ENCODE peak calls at places on chromosomes 2 and 18, in ten cellular contexts. One of them, this sample, is unnamed.

GRCh38 chr18:22681912-22682311 is 251.2 kb upstream of the RBBP8 start:
- DNase-seq in activated CD8-positive, alpha-beta memory T cell treated with anti-CD3 and anti-CD28 coated beads for 1 hour: no peak
- DNase-seq in Caki2: no peak
- DNase-seq in hippocampal formation: no peak
- DNase-seq in neuronal stem cell: no peak
- DNase-seq in MM.1S: no peak
- DNase-seq in T follicular helper cell: no peak
- DNase-seq in NAMALWA: no peak
- DNase-seq in dermis blood vessel endothelial cell: no peak
- DNase-seq in aorta: no peak
- DNase-seq in this sample: no peak

GRCh38 chr2:174072857-174073256 is 107.7 kb upstream of the SP3 start:
- DNase-seq in activated CD8-positive, alpha-beta memory T cell treated with anti-CD3 and anti-CD28 coated beads for 1 hour: no peak
- DNase-seq in Caki2: no peak
- DNase-seq in hippocampal formation: no peak
- DNase-seq in neuronal stem cell: no peak
- DNase-seq in MM.1S: no peak
- DNase-seq in T follicular helper cell: no peak
- DNase-seq in NAMALWA: no peak
- DNase-seq in dermis blood vessel endothelial cell: no peak
- DNase-seq in aorta: no peak
- DNase-seq in this sample: no peak

GRCh38 chr2:195488567-195488966 is 168.5 kb upstream of the SLC39A10 start:
- DNase-seq in activated CD8-positive, alpha-beta memory T cell treated with anti-CD3 and anti-CD28 coated beads for 1 hour: no peak
- DNase-seq in Caki2: no peak
- DNase-seq in hippocampal formation: no peak
- DNase-seq in neuronal stem cell: no peak
- DNase-seq in MM.1S: no peak
- DNase-seq in T follicular helper cell: no peak
- DNase-seq in NAMALWA: no peak
- DNase-seq in dermis blood vessel endothelial cell: no peak
- DNase-seq in aorta: no peak
- DNase-seq in this sample: no peak

GRCh38 chr18:51453594-51453993 is 256.1 kb upstream of the MEX3C start:
- DNase-seq in activated CD8-positive, alpha-beta memory T cell treated with anti-CD3 and anti-CD28 coated beads for 1 hour: no peak
- DNase-seq in Caki2: no peak
- DNase-seq in hippocampal formation: no peak
- DNase-seq in neuronal stem cell: no peak
- DNase-seq in MM.1S: no peak
- DNase-seq in T follicular helper cell: no peak
- DNase-seq in NAMALWA: no peak
- DNase-seq in dermis blood vessel endothelial cell: no peak
- DNase-seq in aorta: no peak
- DNase-seq in this sample: no peak

GRCh38 chr18:23943104-23943503 is 71.5 kb upstream of the TTC39C start:
- DNase-seq in activated CD8-positive, alpha-beta memory T cell treated with anti-CD3 and anti-CD28 coated beads for 1 hour: no peak
- DNase-seq in Caki2: no peak
- DNase-seq in hippocampal formation: no peak
- DNase-seq in neuronal stem cell: no peak
- DNase-seq in MM.1S: peak; percentile 83
- DNase-seq in T follicular helper cell: no peak
- DNase-seq in NAMALWA: no peak
- DNase-seq in dermis blood vessel endothelial cell: no peak
- DNase-seq in aorta: no peak
- DNase-seq in this sample: no peak

GRCh38 chr2:46074501-46074900 is 222.7 kb upstream of the EPAS1 start:
- DNase-seq in activated CD8-positive, alpha-beta memory T cell treated with anti-CD3 and anti-CD28 coated beads for 1 hour: no peak
- DNase-seq in Caki2: no peak
- DNase-seq in hippocampal formation: no peak
- DNase-seq in neuronal stem cell: no peak
- DNase-seq in MM.1S: no peak
- DNase-seq in T follicular helper cell: no peak
- DNase-seq in NAMALWA: no peak
- DNase-seq in dermis blood vessel endothelial cell: peak; percentile 40
- DNase-seq in aorta: no peak
- DNase-seq in this sample: no peak

GRCh38 chr2:191910518-191910917 is 63.6 kb upstream of the CAVIN2 start:
- DNase-seq in activated CD8-positive, alpha-beta memory T cell treated with anti-CD3 and anti-CD28 coated beads for 1 hour: no peak
- DNase-seq in Caki2: peak; percentile 64
- DNase-seq in hippocampal formation: no peak
- DNase-seq in neuronal stem cell: no peak
- DNase-seq in MM.1S: no peak
- DNase-seq in T follicular helper cell: no peak
- DNase-seq in NAMALWA: no peak
- DNase-seq in dermis blood vessel endothelial cell: peak; percentile 63
- DNase-seq in aorta: no peak
- DNase-seq in this sample: no peak

GRCh38 chr2:163681765-163682164 is 54.0 kb downstream of the FIGN start:
- DNase-seq in activated CD8-positive, alpha-beta memory T cell treated with anti-CD3 and anti-CD28 coated beads for 1 hour: no peak
- DNase-seq in Caki2: no peak
- DNase-seq in hippocampal formation: peak; percentile 43
- DNase-seq in neuronal stem cell: no peak
- DNase-seq in MM.1S: no peak
- DNase-seq in T follicular helper cell: no peak
- DNase-seq in NAMALWA: no peak
- DNase-seq in dermis blood vessel endothelial cell: peak; percentile 55
- DNase-seq in aorta: no peak
- DNase-seq in this sample: no peak

GRCh38 chr2:45964226-45964841 is 312.9 kb downstream of the PRKCE start:
- DNase-seq in activated CD8-positive, alpha-beta memory T cell treated with anti-CD3 and anti-CD28 coated beads for 1 hour: no peak
- DNase-seq in Caki2: peak; percentile 85
- DNase-seq in hippocampal formation: no peak
- DNase-seq in neuronal stem cell: no peak
- DNase-seq in MM.1S: no peak
- DNase-seq in T follicular helper cell: no peak
- DNase-seq in NAMALWA: no peak
- DNase-seq in dermis blood vessel endothelial cell: peak; percentile 97
- DNase-seq in aorta: peak; percentile 93
- DNase-seq in this sample: peak; percentile 4

GRCh38 chr2:240989451-240990265 is 8.8 kb upstream of the SNED1 start:
- DNase-seq in activated CD8-positive, alpha-beta memory T cell treated with anti-CD3 and anti-CD28 coated beads for 1 hour: no peak
- DNase-seq in Caki2: no peak
- DNase-seq in hippocampal formation: no peak
- DNase-seq in neuronal stem cell: no peak
- DNase-seq in MM.1S: peak; percentile 19
- DNase-seq in T follicular helper cell: no peak
- DNase-seq in NAMALWA: peak; percentile 38
- DNase-seq in dermis blood vessel endothelial cell: peak; percentile 74
- DNase-seq in aorta: peak; percentile 82
- DNase-seq in this sample: no peak

GRCh38 chr2:154912215-154912614 is 213.7 kb downstream of the KCNJ3 start:
- DNase-seq in activated CD8-positive, alpha-beta memory T cell treated with anti-CD3 and anti-CD28 coated beads for 1 hour: no peak
- DNase-seq in Caki2: no peak
- DNase-seq in hippocampal formation: no peak
- DNase-seq in neuronal stem cell: no peak
- DNase-seq in MM.1S: no peak
- DNase-seq in T follicular helper cell: no peak
- DNase-seq in NAMALWA: no peak
- DNase-seq in dermis blood vessel endothelial cell: no peak
- DNase-seq in aorta: no peak
- DNase-seq in this sample: no peak

GRCh38 chr2:113283704-113284284 is 5.1 kb upstream of the PAX8 start:
- DNase-seq in activated CD8-positive, alpha-beta memory T cell treated with anti-CD3 and anti-CD28 coated beads for 1 hour: no peak
- DNase-seq in Caki2: peak; percentile 99
- DNase-seq in hippocampal formation: no peak
- DNase-seq in neuronal stem cell: no peak
- DNase-seq in MM.1S: no peak
- DNase-seq in T follicular helper cell: no peak
- DNase-seq in NAMALWA: no peak
- DNase-seq in dermis blood vessel endothelial cell: peak; percentile 60
- DNase-seq in aorta: peak; percentile 91
- DNase-seq in this sample: no peak

GRCh38 chr18:36786686-36787085 is 42.1 kb downstream of the TPGS2 start:
- DNase-seq in activated CD8-positive, alpha-beta memory T cell treated with anti-CD3 and anti-CD28 coated beads for 1 hour: no peak
- DNase-seq in Caki2: no peak
- DNase-seq in hippocampal formation: no peak
- DNase-seq in neuronal stem cell: no peak
- DNase-seq in MM.1S: no peak
- DNase-seq in T follicular helper cell: no peak
- DNase-seq in NAMALWA: no peak
- DNase-seq in dermis blood vessel endothelial cell: no peak
- DNase-seq in aorta: peak; percentile 89
- DNase-seq in this sample: no peak

GRCh38 chr2:5544205-5544786 is 147.9 kb upstream of the SOX11 start:
- DNase-seq in activated CD8-positive, alpha-beta memory T cell treated with anti-CD3 and anti-CD28 coated beads for 1 hour: no peak
- DNase-seq in Caki2: no peak
- DNase-seq in hippocampal formation: no peak
- DNase-seq in neuronal stem cell: no peak
- DNase-seq in MM.1S: no peak
- DNase-seq in T follicular helper cell: no peak
- DNase-seq in NAMALWA: no peak
- DNase-seq in dermis blood vessel endothelial cell: no peak
- DNase-seq in aorta: no peak
- DNase-seq in this sample: no peak

GRCh38 chr2:157304811-157305712 is 20.6 kb downstream of the ERMN start:
- DNase-seq in activated CD8-positive, alpha-beta memory T cell treated with anti-CD3 and anti-CD28 coated beads for 1 hour: no peak
- DNase-seq in Caki2: no peak
- DNase-seq in hippocampal formation: no peak
- DNase-seq in neuronal stem cell: no peak
- DNase-seq in MM.1S: no peak
- DNase-seq in T follicular helper cell: no peak
- DNase-seq in NAMALWA: no peak
- DNase-seq in dermis blood vessel endothelial cell: no peak
- DNase-seq in aorta: no peak
- DNase-seq in this sample: no peak

GRCh38 chr18:22005191-22005824 is 164.1 kb upstream of the GATA6 start:
- DNase-seq in activated CD8-positive, alpha-beta memory T cell treated with anti-CD3 and anti-CD28 coated beads for 1 hour: no peak
- DNase-seq in Caki2: no peak
- DNase-seq in hippocampal formation: peak; percentile 3
- DNase-seq in neuronal stem cell: no peak
- DNase-seq in MM.1S: no peak
- DNase-seq in T follicular helper cell: no peak
- DNase-seq in NAMALWA: no peak
- DNase-seq in dermis blood vessel endothelial cell: no peak
- DNase-seq in aorta: no peak
- DNase-seq in this sample: no peak

GRCh38 chr18:32735781-32736180 is 37.0 kb downstream of the KLHL14 start:
- DNase-seq in activated CD8-positive, alpha-beta memory T cell treated with anti-CD3 and anti-CD28 coated beads for 1 hour: no peak
- DNase-seq in Caki2: peak; percentile 32
- DNase-seq in hippocampal formation: no peak
- DNase-seq in neuronal stem cell: no peak
- DNase-seq in MM.1S: no peak
- DNase-seq in T follicular helper cell: no peak
- DNase-seq in NAMALWA: no peak
- DNase-seq in dermis blood vessel endothelial cell: peak; percentile 35
- DNase-seq in aorta: no peak
- DNase-seq in this sample: no peak

GRCh38 chr2:205563646-205564045 is 118.7 kb upstream of the NRP2 start:
- DNase-seq in activated CD8-positive, alpha-beta memory T cell treated with anti-CD3 and anti-CD28 coated beads for 1 hour: no peak
- DNase-seq in Caki2: no peak
- DNase-seq in hippocampal formation: no peak
- DNase-seq in neuronal stem cell: no peak
- DNase-seq in MM.1S: no peak
- DNase-seq in T follicular helper cell: no peak
- DNase-seq in NAMALWA: peak; percentile 17
- DNase-seq in dermis blood vessel endothelial cell: peak; percentile 39
- DNase-seq in aorta: no peak
- DNase-seq in this sample: no peak

GRCh38 chr2:194004590-194005206 is 1652.3 kb upstream of the SLC39A10 start:
- DNase-seq in activated CD8-positive, alpha-beta memory T cell treated with anti-CD3 and anti-CD28 coated beads for 1 hour: no peak
- DNase-seq in Caki2: no peak
- DNase-seq in hippocampal formation: no peak
- DNase-seq in neuronal stem cell: no peak
- DNase-seq in MM.1S: no peak
- DNase-seq in T follicular helper cell: no peak
- DNase-seq in NAMALWA: no peak
- DNase-seq in dermis blood vessel endothelial cell: no peak
- DNase-seq in aorta: no peak
- DNase-seq in this sample: no peak

GRCh38 chr2:39625193-39625926 is 40.4 kb upstream of the TMEM178A start:
- DNase-seq in activated CD8-positive, alpha-beta memory T cell treated with anti-CD3 and anti-CD28 coated beads for 1 hour: no peak
- DNase-seq in Caki2: no peak
- DNase-seq in hippocampal formation: no peak
- DNase-seq in neuronal stem cell: no peak
- DNase-seq in MM.1S: no peak
- DNase-seq in T follicular helper cell: no peak
- DNase-seq in NAMALWA: no peak
- DNase-seq in dermis blood vessel endothelial cell: no peak
- DNase-seq in aorta: no peak
- DNase-seq in this sample: no peak

GRCh38 chr2:119491776-119492525 is 32.3 kb downstream of the SCTR start:
- DNase-seq in activated CD8-positive, alpha-beta memory T cell treated with anti-CD3 and anti-CD28 coated beads for 1 hour: no peak
- DNase-seq in Caki2: peak; percentile 79
- DNase-seq in hippocampal formation: no peak
- DNase-seq in neuronal stem cell: no peak
- DNase-seq in MM.1S: no peak
- DNase-seq in T follicular helper cell: no peak
- DNase-seq in NAMALWA: no peak
- DNase-seq in dermis blood vessel endothelial cell: peak; percentile 75
- DNase-seq in aorta: no peak
- DNase-seq in this sample: no peak

GRCh38 chr2:129347486-129348217 is 631.8 kb upstream of the RAB6C start:
- DNase-seq in activated CD8-positive, alpha-beta memory T cell treated with anti-CD3 and anti-CD28 coated beads for 1 hour: no peak
- DNase-seq in Caki2: no peak
- DNase-seq in hippocampal formation: peak; percentile 27
- DNase-seq in neuronal stem cell: no peak
- DNase-seq in MM.1S: peak; percentile 55
- DNase-seq in T follicular helper cell: no peak
- DNase-seq in NAMALWA: no peak
- DNase-seq in dermis blood vessel endothelial cell: no peak
- DNase-seq in aorta: no peak
- DNase-seq in this sample: no peak

GRCh38 chr2:236895497-236895896 is 190.2 kb upstream of the COPS8 start:
- DNase-seq in activated CD8-positive, alpha-beta memory T cell treated with anti-CD3 and anti-CD28 coated beads for 1 hour: no peak
- DNase-seq in Caki2: no peak
- DNase-seq in hippocampal formation: no peak
- DNase-seq in neuronal stem cell: no peak
- DNase-seq in MM.1S: no peak
- DNase-seq in T follicular helper cell: no peak
- DNase-seq in NAMALWA: no peak
- DNase-seq in dermis blood vessel endothelial cell: no peak
- DNase-seq in aorta: no peak
- DNase-seq in this sample: no peak

GRCh38 chr18:59742325-59743111 is 45.3 kb upstream of the CCBE1 start:
- DNase-seq in activated CD8-positive, alpha-beta memory T cell treated with anti-CD3 and anti-CD28 coated beads for 1 hour: no peak
- DNase-seq in Caki2: no peak
- DNase-seq in hippocampal formation: no peak
- DNase-seq in neuronal stem cell: no peak
- DNase-seq in MM.1S: no peak
- DNase-seq in T follicular helper cell: no peak
- DNase-seq in NAMALWA: no peak
- DNase-seq in dermis blood vessel endothelial cell: no peak
- DNase-seq in aorta: no peak
- DNase-seq in this sample: no peak

This sample was measured in esophagus squamous epithelium.